ENCODE peak calls at places on chromosomes 6 and 20, in eight cellular contexts. H is keratinocyte, Q is B cell, U is WTC11, E is HCT116, P is AG09309, O is cardiac muscle cell, A is fibroblast of the aortic adventitia. F is an unnamed sample.

GRCh38 chr6:28531479-28532128 is 5.9 kb downstream of the GPX5 start:
- DNase-seq in P (no peak), Q (no peak), A (no peak), H (no peak), E (no peak), U (no peak), O (no peak), F (no peak)

GRCh38 chr20:884983-885952 is 30.9 kb downstream of the ANGPT4 start:
- DNase-seq in Q (no peak), A (peak), O (peak), U (peak), P (peak), H (no peak), E (no peak), F (no peak)

GRCh38 chr6:168782211-168782729 is 341.3 kb downstream of the SMOC2 start:
- DNase-seq in H (no peak), P (no peak), E (no peak), Q (no peak), A (no peak), O (no peak), U (no peak), F (no peak)

GRCh38 chr6:47042238-47042843 is at the start of gene ADGRF1:
- DNase-seq in U (no peak), O (no peak), H (no peak), P (no peak), E (no peak), Q (no peak), A (no peak), F (peak)

GRCh38 chr6:7169296-7169721 is 61.5 kb downstream of the RREB1 start:
- DNase-seq in A (peak), U (no peak), E (no peak), H (no peak), O (no peak), Q (no peak), P (no peak), F (no peak)

GRCh38 chr6:7262037-7262461 is 51.0 kb downstream of the SSR1 start:
- DNase-seq in O (no peak), Q (no peak), U (peak), E (no peak), A (no peak), H (peak), P (no peak), F (no peak)

GRCh38 chr6:36851149-36851614 is 11.9 kb upstream of the CPNE5 start:
- DNase-seq in U (peak), Q (no peak), H (peak), O (peak), P (peak), A (peak), E (peak), F (peak)

GRCh38 chr20:39640147-39640546 is 678.0 kb downstream of the DHX35 start:
- DNase-seq in E (no peak), Q (no peak), U (no peak), P (no peak), H (no peak), A (no peak), O (no peak), F (no peak)

GRCh38 chr6:43978473-43979360 is 148.5 kb downstream of the MRPL14 start:
- DNase-seq in H (no peak), A (peak), Q (peak), O (no peak), U (no peak), P (no peak), E (no peak), F (no peak)

GRCh38 chr6:133532908-133533307 is 291.8 kb downstream of the EYA4 start:
- DNase-seq in P (no peak), Q (no peak), U (no peak), O (no peak), A (no peak), H (no peak), E (no peak), F (no peak)

GRCh38 chr6:43780293-43780692 is 10.3 kb downstream of the VEGFA start:
- DNase-seq in Q (no peak), U (no peak), H (no peak), E (no peak), P (no peak), A (no peak), O (no peak), F (no peak)

GRCh38 chr6:39476151-39476550 is 153.6 kb upstream of the KCNK16 start:
- DNase-seq in U (no peak), H (no peak), P (no peak), O (no peak), E (no peak), Q (no peak), A (no peak), F (no peak)

DNA sequence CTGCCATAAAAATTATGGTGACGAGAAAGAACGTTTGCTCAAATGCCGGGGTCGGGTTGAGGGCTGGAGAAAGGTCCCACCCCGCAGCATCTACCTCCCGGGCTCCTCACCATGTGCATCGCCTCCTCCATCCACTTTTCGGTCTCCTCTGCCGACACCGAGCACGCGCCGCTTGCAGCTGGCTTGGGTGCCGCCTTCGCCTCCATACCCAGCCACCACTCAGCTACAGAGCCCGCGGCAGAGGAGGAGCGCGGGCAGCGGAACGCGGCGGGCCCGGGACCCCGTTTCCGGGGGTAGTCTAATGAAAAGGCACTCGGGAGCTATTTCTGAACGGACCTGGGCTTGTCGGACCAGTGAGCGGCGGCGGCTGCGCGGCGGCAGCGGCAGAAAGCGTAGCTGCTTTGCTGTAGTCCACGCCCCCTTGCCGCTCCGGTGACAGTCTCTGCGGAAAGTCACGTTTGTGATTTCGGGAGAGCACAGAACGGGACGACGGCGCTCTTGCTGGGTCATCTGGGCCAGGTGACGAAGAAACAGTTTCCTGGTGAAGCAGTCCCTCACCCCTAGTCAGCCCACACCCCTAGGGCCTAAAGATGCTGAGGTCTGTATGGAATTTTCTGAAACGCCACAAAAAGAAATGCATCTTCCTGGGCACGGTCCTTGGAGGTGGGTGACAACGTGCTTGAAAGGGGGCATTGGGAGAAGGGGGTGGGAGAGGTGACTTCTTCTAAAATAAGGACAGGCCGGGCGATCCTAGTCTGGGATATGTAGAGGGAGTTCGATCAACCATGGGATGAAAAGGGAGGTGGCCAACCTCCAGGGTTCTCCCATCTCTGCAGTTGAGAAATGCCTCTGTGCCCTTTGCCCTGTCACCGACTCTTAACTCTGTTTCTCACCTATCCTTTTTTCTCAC is at the start of the genes ADAT2 and PEX3:
- DNase-seq in H (peak), A (peak), E (peak), O (peak), Q (peak), U (peak), P (peak), F (peak)
- TF ChIP-seq CTCF in H (no peak), A (no peak), E (no peak), O (no peak), Q (no peak), U (no peak), P (no peak), F (no peak)

GRCh38 chr20:18287546-18287914 is 797 bp upstream of the ZNF133 start:
- DNase-seq in E (no peak), P (no peak), O (no peak), Q (no peak), U (no peak), H (no peak), A (no peak), F (no peak)

GRCh38 chr20:18284805-18285533 is 3.4 kb upstream of the ZNF133 start:
- DNase-seq in P (no peak), E (no peak), Q (no peak), A (peak), O (peak), H (no peak), U (no peak), F (no peak)

GRCh38 chr20:18287915-18288747 is at the start of gene ZNF133:
- DNase-seq in P (peak), A (peak), Q (peak), H (no peak), E (peak), O (peak), U (peak), F (peak)

DNA sequence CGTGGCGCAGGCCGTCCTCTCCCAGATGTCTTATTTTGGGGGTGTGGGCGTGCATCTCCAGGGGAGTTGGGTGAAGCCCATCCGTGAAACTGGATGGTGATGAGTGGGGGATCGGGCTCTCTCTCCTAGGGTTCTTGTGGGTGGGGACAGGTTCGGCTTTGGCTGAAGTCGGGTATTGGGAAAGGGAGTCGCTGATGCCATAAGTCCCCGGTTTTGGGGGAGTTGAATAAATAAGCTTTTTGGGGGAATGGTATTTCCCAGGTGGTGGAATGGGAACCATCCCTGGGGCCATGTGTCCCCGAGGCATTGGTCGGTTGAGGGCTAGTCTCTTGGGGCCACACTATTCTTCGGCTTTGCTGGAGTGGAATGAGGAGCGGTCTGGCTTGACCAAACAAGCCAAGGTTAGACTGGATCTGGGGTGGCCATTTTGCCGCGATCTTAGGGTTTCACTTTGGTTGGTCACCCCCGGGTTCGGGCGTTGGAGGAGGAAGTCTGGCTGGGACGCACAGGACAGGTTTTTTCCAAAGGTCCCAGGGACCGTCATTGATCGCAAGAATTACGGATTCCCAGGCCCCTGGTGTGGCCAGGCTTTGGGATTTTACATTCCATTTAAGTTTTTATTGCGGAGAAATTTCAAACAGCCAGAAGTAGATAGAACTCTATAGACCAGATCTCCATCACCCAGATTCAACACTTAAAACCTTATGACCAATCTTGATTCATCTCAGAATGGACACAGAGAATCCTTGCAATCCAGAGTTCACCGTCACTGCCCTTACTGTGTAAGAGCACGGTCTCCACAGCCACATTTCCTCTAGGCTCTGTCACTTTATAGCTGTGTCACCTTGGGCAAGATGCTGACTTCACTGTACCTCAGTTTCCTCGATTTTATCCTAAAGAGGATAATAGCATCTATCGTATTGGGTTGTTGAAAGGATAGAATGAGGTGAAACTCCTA is 700 bp downstream of the ZNF133 start:
- DNase-seq in P (no peak), E (no peak), H (no peak), O (no peak), A (peak), U (peak), Q (no peak), F (no peak)
- TF ChIP-seq CTCF in P (no peak), E (no peak), H (no peak), O (no peak), A (no peak), U (no peak), Q (no peak), F (no peak)

DNA sequence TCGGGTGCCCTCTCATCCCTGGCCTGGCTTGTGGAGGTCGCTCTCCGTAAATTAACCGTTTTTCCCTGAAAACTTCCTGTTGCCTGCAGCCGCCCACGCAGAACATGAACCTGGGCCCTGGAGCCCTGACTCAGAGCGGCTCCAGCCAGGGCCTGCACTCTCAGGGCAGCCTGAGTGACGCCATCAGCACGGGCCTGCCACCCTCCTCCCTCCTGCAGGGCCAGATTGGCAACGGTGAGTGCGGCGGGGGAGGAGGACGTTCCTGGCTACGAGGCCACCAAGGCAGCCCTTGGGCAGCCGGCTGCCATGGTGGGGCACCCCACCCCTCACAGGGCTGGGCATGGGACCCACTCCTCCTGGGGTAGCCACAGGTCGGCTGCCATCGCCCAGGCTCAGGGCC is 17.8 kb downstream of the SS18L1 start:
- DNase-seq in U (no peak), A (no peak), O (no peak), H (no peak), Q (no peak), E (no peak), P (no peak), F (peak)
- TF ChIP-seq CTCF in U (no peak), A (no peak), O (no peak), H (no peak), Q (no peak), E (no peak), P (no peak), F (no peak)

GRCh38 chr20:10433014-10433622 is 904 bp downstream of the MKKS start:
- DNase-seq in P (no peak), U (no peak), O (no peak), H (no peak), A (no peak), Q (no peak), E (no peak), F (no peak)

GRCh38 chr20:10432079-10432478 is 1.9 kb downstream of the MKKS start:
- DNase-seq in H (no peak), Q (no peak), A (no peak), P (no peak), O (no peak), U (no peak), E (no peak), F (no peak)

GRCh38 chr20:10434467-10434831 is 427 bp upstream of the MKKS start:
- DNase-seq in A (peak), H (peak), U (peak), P (peak), Q (peak), O (peak), E (peak), F (peak)

GRCh38 chr20:10434832-10435812 is at the start of gene SLX4IP:
- DNase-seq in U (peak), E (peak), O (peak), H (no peak), A (peak), P (peak), Q (peak), F (peak)

DNA sequence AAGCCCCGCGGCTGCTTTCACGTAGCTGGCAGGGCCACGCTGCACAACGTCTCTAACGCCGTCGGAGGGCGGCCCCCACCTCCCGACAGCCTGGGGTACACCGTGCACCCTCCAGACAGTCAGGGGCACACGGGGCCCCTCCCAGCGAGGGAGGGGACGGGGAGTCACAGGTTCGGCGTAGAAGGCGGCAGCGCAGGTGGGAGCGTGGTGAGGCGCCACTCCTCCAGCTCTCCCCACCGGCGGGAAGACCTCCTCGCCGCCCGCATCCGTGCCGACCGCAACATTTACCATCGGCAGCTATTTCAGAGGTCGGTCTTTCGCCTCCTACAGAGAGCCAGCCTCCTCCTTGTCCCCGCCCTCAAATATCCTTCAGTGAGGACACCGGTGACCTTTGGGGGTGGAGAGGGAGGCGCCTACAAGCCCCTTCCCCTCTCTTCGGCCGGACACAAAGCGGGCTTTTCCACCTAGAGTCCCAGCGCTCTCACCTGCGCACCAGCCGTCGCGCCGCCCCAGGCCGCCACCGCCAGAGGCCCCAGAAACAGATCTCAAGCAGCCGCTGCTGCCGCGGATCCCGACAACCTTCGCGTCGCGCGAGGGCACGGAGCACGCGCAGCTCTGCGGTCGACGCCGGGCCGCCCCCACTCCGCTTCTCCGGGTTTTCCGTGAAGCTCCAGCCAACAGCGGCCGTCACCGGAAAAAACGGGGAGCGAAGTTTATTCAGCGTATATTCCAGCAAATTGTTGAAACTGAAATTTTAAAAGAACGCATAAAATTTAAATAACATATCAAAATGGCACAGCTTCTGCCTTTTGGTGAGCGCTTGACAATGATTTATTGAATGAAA is at the start of gene MKKS:
- DNase-seq in H (no peak), Q (peak), P (peak), A (peak), O (peak), E (peak), U (peak), F (peak)
- TF ChIP-seq CTCF in H (no peak), Q (no peak), P (peak), A (no peak), O (no peak), E (no peak), U (no peak), F (no peak)

GRCh38 chr6:78989191-78989590 is 88.9 kb downstream of the PHIP start:
- DNase-seq in O (no peak), A (no peak), E (no peak), Q (no peak), H (no peak), U (no peak), P (no peak), F (no peak)

GRCh38 chr6:78984225-78984950 is 93.7 kb downstream of the PHIP start:
- DNase-seq in Q (no peak), E (no peak), H (no peak), U (no peak), A (no peak), O (peak), P (no peak), F (no peak)
- TF ChIP-seq CTCF in Q (no peak), E (no peak), H (no peak), U (no peak), A (no peak), O (no peak), P (no peak), F (no peak)

GRCh38 chr6:166904101-166904746 is 52.1 kb downstream of the RNASET2 start:
- DNase-seq in Q (no peak), P (no peak), U (no peak), E (no peak), O (peak), A (no peak), H (no peak), F (no peak)
- TF ChIP-seq CTCF in Q (no peak), P (no peak), U (no peak), E (no peak), O (no peak), A (no peak), H (no peak), F (no peak)

F was measured in Calu3.